ENCODE peak calls at places on chromosomes 16 and 17, in ten cellular contexts. C is EH; L is psoas muscle; B is body of pancreas; A is stimulated activated CD8-positive, alpha-beta memory T cell treated with anti-CD3 and anti-CD28 coated beads, Interleukin-4, amount 100 ng/mL, for 4 hours; Z is cardiac septum; G is activated CD4-positive, CD25-positive, alpha-beta regulatory T cell treated with anti-CD3 and anti-CD28 coated beads, Interleukin-2, amount 50 U/mL, for 72 hours; N is prostate gland; F is activated CD4-positive, alpha-beta T cell treated with anti-CD3 and anti-CD28 coated beads, Interleukin-2, amount 50 U/mL, for 1 hour; R is stimulated activated CD4-positive, alpha-beta T cell treated with anti-CD3 and anti-CD28 coated beads, Interleukin-4, amount 100 ng/mL, for 4 hours. I is an unnamed sample.

GRCh38 chr16:68351991-68352431 is 41.2 kb downstream of the PRMT7 start:
- DNase-seq in F (no peak), R (no peak), C (no peak), Z (no peak), A (no peak), B (no peak), L (peak; percentile 24), N (peak; percentile 76), G (no peak), I (peak; percentile 86)

GRCh38 chr16:84486551-84487235 is 17.8 kb downstream of the MEAK7 start:
- DNase-seq in C (no peak), A (no peak), N (no peak), R (no peak), B (no peak), F (no peak), Z (no peak), L (no peak), G (no peak), I (no peak)

GRCh38 chr17:4485676-4486646 is 12.7 kb upstream of the SPNS2 start:
- DNase-seq in N (no peak), Z (no peak), F (peak; percentile 43), A (peak; percentile 21), B (no peak), C (no peak), L (no peak), G (peak; percentile 60), R (peak; percentile 57), I (no peak)

GRCh38 chr16:54630284-54630967 is 300.2 kb upstream of the IRX5 start:
- DNase-seq in G (no peak), L (no peak), F (no peak), R (no peak), C (peak; percentile 1), N (no peak), A (no peak), B (no peak), Z (no peak), I (no peak)

GRCh38 chr16:112153-112840 is 26.2 kb downstream of the NPRL3 start:
- DNase-seq in R (no peak), A (no peak), F (no peak), G (no peak), B (no peak), L (peak; percentile 44), Z (no peak), C (no peak), N (no peak), I (no peak)

GRCh38 chr17:10261098-10261497 is 62.7 kb upstream of the GAS7 start:
- DNase-seq in R (no peak), G (no peak), Z (no peak), N (no peak), C (no peak), L (no peak), A (no peak), B (no peak), F (no peak), I (no peak)

GRCh38 chr16:67006930-67007658 is 18.7 kb downstream of the CES4A start:
- DNase-seq in N (no peak), G (no peak), B (no peak), L (no peak), R (no peak), F (no peak), C (peak; percentile 53), Z (no peak), A (no peak), I (no peak)

GRCh38 chr16:4391635-4392381 is 20.2 kb downstream of the VASN start:
- DNase-seq in C (peak; percentile 39), B (no peak), A (no peak), G (no peak), F (no peak), L (no peak), R (no peak), N (no peak), Z (no peak), I (no peak)

GRCh38 chr17:956905-957304 is 22.7 kb downstream of the NXN start:
- DNase-seq in A (no peak), B (no peak), R (no peak), G (no peak), F (no peak), L (no peak), N (no peak), C (peak; percentile 85), Z (peak; percentile 19), I (no peak)

GRCh38 chr17:9205520-9206159 is 184.3 kb downstream of the NTN1 start:
- DNase-seq in G (no peak), C (no peak), R (no peak), L (no peak), N (peak; percentile 37), F (no peak), A (no peak), Z (no peak), B (no peak), I (no peak)

GRCh38 chr16:4160663-4161436 is 44.6 kb upstream of the ADCY9 start:
- DNase-seq in R (no peak), F (no peak), G (no peak), L (no peak), C (peak; percentile 44), N (no peak), A (no peak), Z (no peak), B (no peak), I (no peak)

GRCh38 chr17:36870618-36871002 is 66.7 kb upstream of the LHX1 start:
- DNase-seq in R (no peak), F (no peak), L (no peak), C (no peak), N (no peak), Z (no peak), A (no peak), G (no peak), B (no peak), I (no peak)

GRCh38 chr17:3759597-3760216 is 36.0 kb downstream of the HASPIN start:
- DNase-seq in N (no peak), C (no peak), F (no peak), R (no peak), Z (no peak), L (no peak), B (no peak), A (no peak), G (no peak), I (no peak)

GRCh38 chr16:89922884-89923639 is at the start of gene TUBB3:
- DNase-seq in F (no peak), Z (peak; percentile 89), L (no peak), N (peak; percentile 56), B (peak; percentile 45), C (peak; percentile 86), R (peak; percentile 38), G (peak; percentile 63), A (no peak), I (peak; percentile 89)

GRCh38 chr16:81443688-81444447 is 740 bp upstream of the CMIP start:
- DNase-seq in B (peak; percentile 55), F (no peak), C (no peak), A (no peak), G (no peak), Z (no peak), N (no peak), L (peak; percentile 70), R (no peak), I (peak; percentile 58)

GRCh38 chr16:48282636-48283263 is 35.4 kb upstream of the ABCC11 start:
- DNase-seq in F (no peak), N (no peak), Z (no peak), A (no peak), C (no peak), G (no peak), L (no peak), B (no peak), R (no peak), I (no peak)

GRCh38 chr17:9644910-9645751 is at the start of gene USP43:
- DNase-seq in Z (no peak), F (no peak), L (no peak), B (peak; percentile 75), G (no peak), A (no peak), C (peak; percentile 15), R (peak; percentile 9), N (peak; percentile 59), I (peak; percentile 93)

GRCh38 chr16:69190046-69190588 is 3.2 kb downstream of the SNTB2 start:
- DNase-seq in N (no peak), A (no peak), G (no peak), F (no peak), Z (no peak), R (no peak), L (no peak), B (no peak), C (peak; percentile 13), I (no peak)

GRCh38 chr17:17320911-17321220 is 17.7 kb downstream of the NT5M start:
- DNase-seq in A (no peak), N (no peak), R (no peak), F (no peak), Z (no peak), G (no peak), B (no peak), C (no peak), L (no peak), I (no peak)

GRCh38 chr16:23544436-23544835 is 12.7 kb downstream of the EARS2 start:
- DNase-seq in A (no peak), L (peak; percentile 31), F (no peak), N (no peak), Z (no peak), R (no peak), B (no peak), G (no peak), C (no peak), I (no peak)

GRCh38 chr17:57107498-57108101 is 22.6 kb downstream of the AKAP1 start:
- DNase-seq in L (no peak), A (no peak), R (no peak), F (no peak), N (peak; percentile 76), Z (no peak), B (no peak), G (no peak), C (peak; percentile 66), I (peak; percentile 80)

GRCh38 chr16:82046541-82046940 is 11.5 kb downstream of the HSD17B2 start:
- DNase-seq in N (no peak), F (no peak), C (no peak), B (no peak), A (no peak), R (no peak), L (no peak), G (no peak), Z (no peak), I (no peak)

GRCh38 chr17:28734712-28735241 is 6.2 kb downstream of the NEK8 start:
- DNase-seq in Z (no peak), R (no peak), L (no peak), G (no peak), B (no peak), N (no peak), A (no peak), C (no peak), F (no peak), I (no peak)

GRCh38 chr16:25258856-25259179 is 1.2 kb upstream of the ZKSCAN2 start:
- DNase-seq in N (no peak), G (no peak), F (peak; percentile 10), L (no peak), R (peak; percentile 5), A (no peak), C (no peak), Z (no peak), B (no peak), I (no peak)

GRCh38 chr16:24986512-24987303 is 28.5 kb downstream of the ARHGAP17 start:
- DNase-seq in A (no peak), R (no peak), Z (peak; percentile 82), L (no peak), N (no peak), C (peak; percentile 95), B (no peak), G (no peak), F (no peak), I (no peak)

GRCh38 chr17:69712801-69713311 is 298.4 kb downstream of the MAP2K6 start:
- DNase-seq in Z (no peak), R (no peak), B (no peak), G (no peak), L (no peak), A (no peak), C (no peak), N (no peak), F (no peak), I (no peak)

GRCh38 chr17:44402564-44403172 is 13.2 kb upstream of the ITGA2B start:
- DNase-seq in A (no peak), C (no peak), R (no peak), F (no peak), N (no peak), B (no peak), G (no peak), L (no peak), Z (no peak), I (no peak)

GRCh38 chr17:67365762-67366192 is 600 bp downstream of the PSMD12 start:
- DNase-seq in F (no peak), N (no peak), Z (no peak), B (no peak), A (no peak), L (no peak), G (peak; percentile 30), R (no peak), C (peak; percentile 79), I (peak; percentile 44)